ENCODE peak calls at places on chromosomes 5 and 9, in seven cellular contexts. F is body of pancreas, L is sigmoid colon, D is tibial nerve, C is A549, U is HCT116, M is heart left ventricle. K is an unnamed sample.

GRCh38 chr5:118953652-118954005 is 34.7 kb downstream of the DTWD2 start:
- DNase-seq in F (no peak), L (no peak), D (no peak), C (no peak), U (no peak), M (no peak), K (no peak)

GRCh38 chr9:19162026-19162366 is 34.7 kb upstream of the PLIN2 start:
- DNase-seq in F (no peak), L (no peak), D (no peak), C (no peak), U (no peak), M (no peak), K (no peak)

GRCh38 chr5:8981496-8981895 is 564.4 kb downstream of the SEMA5A start:
- DNase-seq in F (no peak), L (no peak), D (no peak), C (no peak), U (no peak), M (no peak), K (no peak)

GRCh38 chr9:90975666-90976538 is 174.3 kb downstream of the SYK start:
- DNase-seq in F (no peak), L (no peak), D (no peak), C (no peak), U (no peak), M (no peak), K (no peak)

GRCh38 chr5:80958611-80959010 is 1.6 kb upstream of the RASGRF2 start:
- DNase-seq in F (no peak), L (no peak), D (no peak), C (no peak), U (no peak), M (no peak), K (no peak)

GRCh38 chr9:95018099-95018927 is 291.8 kb downstream of the AOPEP start:
- DNase-seq in F (peak; percentile 48), L (peak; percentile 72), D (no peak), C (peak; percentile 65), U (peak; percentile 32), M (peak; percentile 62), K (no peak)

GRCh38 chr5:143182901-143183820 is 220.3 kb downstream of the NR3C1 start:
- DNase-seq in F (peak; percentile 18), L (no peak), D (peak; percentile 24), C (no peak), U (no peak), M (no peak), K (no peak)

GRCh38 chr5:141880961-141881801 is 3.0 kb upstream of the PCDH1 start:
- DNase-seq in F (no peak), L (no peak), D (no peak), C (no peak), U (no peak), M (no peak), K (no peak)

GRCh38 chr5:65809817-65810531 is 88.0 kb downstream of the NLN start:
- DNase-seq in F (peak; percentile 31), L (no peak), D (peak; percentile 24), C (no peak), U (no peak), M (peak; percentile 68), K (no peak)

GRCh38 chr9:25613709-25614108 is 64.5 kb downstream of the TUSC1 start:
- DNase-seq in F (no peak), L (no peak), D (no peak), C (no peak), U (no peak), M (no peak), K (no peak)

GRCh38 chr5:76682395-76682794 is 33.5 kb upstream of the F2R start:
- DNase-seq in F (no peak), L (no peak), D (no peak), C (no peak), U (no peak), M (no peak), K (no peak)

GRCh38 chr9:124105266-124105665 is 93.7 kb downstream of the LHX2 start:
- DNase-seq in F (no peak), L (no peak), D (no peak), C (no peak), U (no peak), M (peak; percentile 68), K (no peak)

GRCh38 chr5:143066556-143067281 is 296.5 kb downstream of the ARHGAP26 start:
- DNase-seq in F (peak; percentile 16), L (peak; percentile 70), D (no peak), C (no peak), U (no peak), M (peak; percentile 43), K (no peak)

GRCh38 chr5:1522601-1523479 is 920 bp downstream of the LPCAT1 start:
- DNase-seq in F (peak; percentile 10), L (peak; percentile 63), D (peak; percentile 10), C (no peak), U (no peak), M (peak; percentile 65), K (no peak)

GRCh38 chr5:74956278-74956677 is 90.1 kb upstream of the FAM169A start:
- DNase-seq in F (no peak), L (no peak), D (no peak), C (no peak), U (no peak), M (no peak), K (no peak)

GRCh38 chr9:20043035-20043434 is 254.2 kb upstream of the SLC24A2 start:
- DNase-seq in F (no peak), L (no peak), D (no peak), C (no peak), U (no peak), M (no peak), K (no peak)

GRCh38 chr5:80220268-80220897 is 35.5 kb downstream of the SERINC5 start:
- DNase-seq in F (no peak), L (no peak), D (no peak), C (no peak), U (no peak), M (no peak), K (no peak)

DNA sequence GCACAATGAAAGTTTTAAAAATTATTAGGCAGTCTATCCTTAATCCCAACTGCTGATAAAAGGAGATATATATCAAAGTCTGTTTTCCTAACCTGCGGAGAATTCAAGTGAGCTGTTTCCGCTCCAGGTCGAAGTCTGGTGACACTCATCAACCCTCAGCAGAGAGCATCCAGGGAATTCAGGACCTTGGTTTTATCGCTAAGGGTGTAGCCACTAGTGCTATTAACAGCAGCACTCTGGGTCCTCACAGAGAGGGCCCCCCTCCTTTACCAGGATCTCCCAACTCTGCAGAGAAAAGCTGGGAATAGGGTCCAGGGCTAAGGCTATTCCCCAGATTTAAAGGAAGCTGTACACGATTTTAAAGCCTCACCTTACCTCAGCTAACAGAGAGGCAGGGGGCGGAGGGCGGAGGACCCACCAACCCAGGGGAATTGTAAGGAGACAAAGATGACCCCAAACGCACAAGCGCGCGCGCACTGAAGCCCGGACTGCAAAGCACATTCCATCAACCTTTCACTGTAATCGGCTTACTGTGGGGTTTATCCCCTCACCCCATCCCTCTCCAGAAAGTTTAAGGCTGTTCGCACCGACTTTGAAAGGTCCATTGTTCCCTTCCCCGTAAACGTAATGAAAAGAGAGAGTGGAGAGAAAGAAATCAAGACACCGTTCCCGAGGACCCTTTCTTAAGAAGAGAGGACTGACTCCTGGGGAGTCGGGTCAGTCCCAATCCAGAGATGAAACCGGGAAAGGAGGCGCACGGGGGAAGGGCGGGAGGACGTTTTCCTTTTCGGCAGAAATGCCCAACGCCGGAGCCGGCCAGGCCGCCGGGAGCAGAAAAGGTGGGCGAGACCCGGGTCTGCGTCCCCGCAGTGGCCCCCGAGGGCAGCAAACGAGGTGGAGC is 642 bp downstream of the CEMIP2 start:
- DNase-seq in F (peak; percentile 16), L (peak; percentile 69), D (no peak), C (no peak), U (no peak), M (peak; percentile 67), K (peak; percentile 92)
- TF ChIP-seq POLR2A in F (no peak), L (no peak), D (no peak), C (no peak), U (no peak), M (no peak), K (no peak)

GRCh38 chr9:136991993-136992818 is at the start of gene PAXX:
- DNase-seq in F (peak; percentile 95), L (peak; percentile 96), D (peak; percentile 80), C (peak; percentile 88), U (peak; percentile 81), M (peak; percentile 97), K (peak; percentile 96)
- TF ChIP-seq POLR2A in F (no peak), L (no peak), D (no peak), C (peak; percentile 65), U (peak; percentile 19), M (no peak), K (no peak)

DNA sequence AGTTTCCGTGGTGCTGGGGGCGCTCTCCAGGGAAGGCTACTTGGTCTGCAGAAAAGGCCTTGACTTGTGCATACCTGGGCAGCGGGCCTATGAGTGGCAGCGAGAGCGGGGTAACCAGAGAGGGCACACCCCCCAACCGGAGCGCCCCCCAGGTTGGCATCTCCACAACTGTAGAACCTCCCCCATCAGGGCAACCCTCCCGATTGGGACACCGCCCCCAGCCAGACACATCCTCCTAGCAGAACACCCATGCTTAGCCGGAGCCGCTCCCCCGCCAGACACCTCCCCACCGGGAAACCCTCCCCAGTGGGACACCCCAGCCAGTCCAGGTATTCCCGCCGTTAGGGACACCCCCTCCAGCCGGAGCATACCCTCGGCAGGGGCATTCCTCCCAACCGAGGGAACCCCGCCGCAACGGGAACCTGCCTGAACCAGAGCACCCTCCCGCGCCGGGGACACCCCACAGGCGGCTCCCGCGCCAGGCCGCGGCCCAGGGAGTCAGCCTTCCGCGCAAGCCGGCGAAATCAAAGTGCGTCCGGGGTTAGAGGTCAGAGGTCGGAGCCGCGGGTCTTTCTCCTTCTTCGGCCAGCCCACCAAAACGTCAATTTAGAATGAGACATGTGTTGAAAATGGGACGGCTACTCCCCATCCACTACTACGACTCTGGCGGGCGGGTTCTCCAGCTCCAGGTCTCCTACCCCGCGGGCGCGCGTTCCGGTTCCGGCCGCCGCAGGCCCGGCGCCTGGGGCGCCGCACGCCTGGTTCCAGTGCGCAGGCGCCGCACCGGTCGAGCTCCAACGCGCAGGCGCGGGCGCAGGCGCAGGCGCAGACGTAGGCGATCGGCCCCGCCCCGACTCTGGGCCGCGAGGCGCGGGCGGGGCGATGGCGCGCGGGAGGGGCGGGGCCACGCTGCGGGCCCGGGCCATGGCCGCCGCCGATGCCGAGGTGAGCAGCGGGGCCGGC is at the start of gene EHMT1:
- DNase-seq in F (peak; percentile 84), L (peak; percentile 90), D (peak; percentile 68), C (peak; percentile 86), U (peak; percentile 50), M (peak; percentile 95), K (no peak)
- TF ChIP-seq POLR2A in F (peak; percentile 72), L (no peak), D (peak; percentile 35), C (peak; percentile 39), U (peak; percentile 55), M (no peak), K (peak; percentile 7)

GRCh38 chr5:39337516-39337915 is 26.8 kb downstream of the C9 start:
- DNase-seq in F (no peak), L (no peak), D (no peak), C (no peak), U (no peak), M (no peak), K (no peak)

GRCh38 chr5:39333104-39333503 is 31.2 kb downstream of the C9 start:
- DNase-seq in F (no peak), L (no peak), D (no peak), C (no peak), U (no peak), M (no peak), K (no peak)

GRCh38 chr5:39328731-39329130 is 35.6 kb downstream of the C9 start:
- DNase-seq in F (no peak), L (no peak), D (no peak), C (no peak), U (no peak), M (no peak), K (no peak)

DNA sequence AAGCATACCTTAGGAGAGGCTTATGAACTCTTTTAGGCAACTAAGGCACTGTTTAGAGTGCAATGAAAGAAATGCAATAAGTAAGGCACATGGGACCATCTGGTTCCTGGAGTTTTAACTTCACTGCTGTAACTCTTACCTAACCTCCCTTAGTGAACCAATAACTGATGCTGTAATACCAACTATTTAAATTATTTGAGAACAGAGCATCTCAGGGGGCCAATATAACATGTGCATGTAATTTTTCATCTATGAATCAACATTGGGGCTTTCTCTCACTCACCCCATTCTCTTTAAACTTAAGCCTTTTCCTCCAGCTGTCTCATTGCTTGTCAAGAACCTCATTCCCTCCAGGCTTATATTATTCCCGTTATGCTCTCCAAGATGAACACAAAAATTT is 32.3 kb downstream of the C9 start:
- DNase-seq in F (no peak), L (no peak), D (no peak), C (no peak), U (no peak), M (no peak), K (no peak)
- TF ChIP-seq POLR2A in F (no peak), L (no peak), D (no peak), C (no peak), U (no peak), M (no peak), K (no peak)